ENCODE peak calls at places on chromosomes 16 and 17, in six cellular contexts. W is tibial artery; V is fibroblast of the aortic adventitia; D is CD4-positive, CD25-positive, alpha-beta regulatory T cell; O is Jurkat, Clone E6-1; E is H1. C is an unnamed sample.

GRCh38 chr17:57604771-57605733 is 140.0 kb downstream of the CCDC182 start:
- DNase-seq in W (no peak), O (peak), D (peak), V (peak), E (no peak), C (peak)

GRCh38 chr17:35089846-35090193 is 26.3 kb upstream of the RFFL start:
- DNase-seq in E (no peak), D (no peak), W (no peak), O (peak), V (no peak), C (peak)

GRCh38 chr17:10610821-10611323 is 46.2 kb downstream of the MYH3 start:
- DNase-seq in O (no peak), D (no peak), W (no peak), E (no peak), V (no peak), C (no peak)

GRCh38 chr17:77593081-77593480 is 365.4 kb upstream of the TNRC6C start:
- DNase-seq in E (no peak), O (no peak), D (no peak), V (no peak), W (peak), C (no peak)

GRCh38 chr16:87790278-87791023 is 24.7 kb upstream of the KLHDC4 start:
- DNase-seq in O (no peak), V (peak), W (peak), E (no peak), D (no peak), C (no peak)

GRCh38 chr17:76678330-76678729 is 32.4 kb downstream of the MXRA7 start:
- DNase-seq in W (no peak), D (peak), E (no peak), V (no peak), O (peak), C (no peak)

GRCh38 chr16:2039286-2040030 is 8.2 kb downstream of the NTHL1 start:
- DNase-seq in O (no peak), V (peak), E (no peak), W (peak), D (no peak), C (no peak)

GRCh38 chr17:67018429-67019125 is 25.8 kb upstream of the CACNG1 start:
- DNase-seq in W (no peak), V (no peak), D (no peak), E (no peak), O (no peak), C (no peak)

GRCh38 chr16:65122974-65123845 is 1.3 kb upstream of the CDH11 start:
- DNase-seq in E (no peak), W (peak), V (peak), O (no peak), D (no peak), C (peak)

GRCh38 chr16:83513006-83513755 is 294.6 kb upstream of the HSBP1 start:
- DNase-seq in D (no peak), V (peak), W (no peak), E (no peak), O (no peak), C (no peak)

DNA sequence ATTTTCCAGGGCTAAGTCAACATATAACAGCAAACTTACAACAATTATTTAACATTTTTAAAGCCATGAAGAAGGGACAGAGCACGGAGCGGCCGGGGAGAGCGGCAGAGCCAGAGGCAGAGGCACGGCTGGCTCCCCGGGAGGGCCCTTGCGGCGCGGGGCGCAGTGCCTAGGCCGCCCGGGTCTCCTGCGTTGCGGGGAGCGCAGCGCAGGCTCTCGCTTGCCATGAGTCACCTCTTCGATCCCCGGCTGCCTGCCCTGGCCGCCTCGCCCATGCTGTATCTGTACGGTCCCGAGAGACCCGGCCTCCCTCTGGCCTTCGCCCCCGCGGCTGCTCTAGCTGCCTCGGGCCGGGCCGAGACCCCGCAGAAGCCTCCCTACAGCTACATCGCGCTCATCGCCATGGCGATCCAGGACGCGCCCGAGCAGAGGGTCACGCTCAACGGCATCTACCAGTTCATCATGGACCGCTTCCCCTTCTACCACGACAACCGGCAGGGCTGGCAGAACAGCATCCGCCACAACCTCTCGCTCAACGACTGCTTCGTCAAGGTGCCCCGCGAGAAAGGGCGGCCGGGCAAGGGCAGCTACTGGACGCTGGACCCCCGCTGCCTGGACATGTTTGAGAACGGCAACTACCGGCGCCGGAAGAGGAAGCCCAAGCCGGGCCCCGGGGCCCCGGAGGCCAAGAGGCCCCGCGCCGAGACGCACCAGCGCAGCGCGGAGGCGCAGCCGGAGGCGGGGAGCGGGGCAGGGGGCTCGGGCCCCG is at the start of gene FOXL1:
- DNase-seq in D (no peak), W (peak), E (no peak), O (no peak), V (no peak), C (peak)
- H3K4me3 ChIP-seq in D (no peak), W (peak), E (peak), O (no peak), V (peak), C (peak)

GRCh38 chr16:27317738-27318398 is 4.1 kb downstream of the IL4R start:
- DNase-seq in O (no peak), V (peak), W (no peak), D (peak), E (no peak), C (no peak)

GRCh38 chr16:27316038-27316680 is 2.4 kb downstream of the IL4R start:
- DNase-seq in W (no peak), D (no peak), O (no peak), V (no peak), E (no peak), C (no peak)

GRCh38 chr16:27315333-27316037 is 1.7 kb downstream of the IL4R start:
- DNase-seq in O (no peak), D (peak), W (peak), E (no peak), V (peak), C (peak)

GRCh38 chr16:27318399-27319256 is 4.9 kb downstream of the IL4R start:
- DNase-seq in D (peak), O (no peak), V (no peak), E (no peak), W (peak), C (no peak)

DNA sequence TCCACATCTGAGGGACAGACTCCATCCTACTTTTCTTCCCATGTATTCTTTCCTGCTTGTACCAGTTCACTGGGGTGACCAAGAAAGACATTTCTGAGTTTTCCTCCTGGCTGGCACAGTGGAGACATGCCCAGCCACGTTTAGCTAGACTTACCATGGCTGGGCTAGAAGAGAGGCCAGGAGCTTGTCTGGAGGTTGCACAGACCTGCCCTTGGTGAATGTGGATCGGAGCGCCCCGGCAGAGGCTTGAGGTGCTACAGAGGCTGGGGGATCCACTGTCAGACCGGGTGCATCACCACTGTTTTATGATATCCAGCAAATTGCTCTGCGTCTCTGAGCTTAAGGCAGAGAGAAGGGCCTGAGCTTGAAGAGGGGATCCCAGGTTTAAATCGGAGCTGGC is 3.5 kb downstream of the IL4R start:
- DNase-seq in D (no peak), E (no peak), O (no peak), W (no peak), V (no peak), C (no peak)
- H3K4me3 ChIP-seq in D (peak), E (no peak), O (no peak), W (no peak), V (no peak), C (no peak)

DNA sequence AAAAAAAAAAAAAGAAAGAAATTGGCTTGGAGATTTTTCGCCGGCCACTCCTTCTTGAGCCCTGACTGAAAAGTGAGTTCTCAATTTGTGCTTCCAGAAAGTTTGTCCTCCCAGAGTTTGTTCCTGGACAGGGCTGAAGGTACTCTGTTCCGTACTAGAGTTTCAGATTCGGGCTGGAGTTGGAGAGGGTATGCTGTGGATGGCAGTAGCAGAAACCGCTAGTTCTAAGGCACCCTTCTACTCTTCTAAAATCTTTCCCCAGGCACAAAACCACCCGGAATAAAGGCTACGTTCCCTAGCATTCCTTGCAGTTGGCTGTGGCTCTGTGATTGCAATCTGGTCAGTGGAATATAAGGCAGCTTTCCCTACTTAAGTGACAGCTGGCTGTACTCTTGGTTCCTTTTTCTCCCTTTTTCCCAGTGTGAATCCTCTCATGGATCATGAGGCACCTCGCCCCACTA is 710 bp upstream of the HEATR6 start:
- DNase-seq in E (no peak), O (no peak), W (no peak), D (no peak), V (peak), C (no peak)
- H3K4me3 ChIP-seq in E (peak), O (peak), W (peak), D (peak), V (peak), C (peak)

DNA sequence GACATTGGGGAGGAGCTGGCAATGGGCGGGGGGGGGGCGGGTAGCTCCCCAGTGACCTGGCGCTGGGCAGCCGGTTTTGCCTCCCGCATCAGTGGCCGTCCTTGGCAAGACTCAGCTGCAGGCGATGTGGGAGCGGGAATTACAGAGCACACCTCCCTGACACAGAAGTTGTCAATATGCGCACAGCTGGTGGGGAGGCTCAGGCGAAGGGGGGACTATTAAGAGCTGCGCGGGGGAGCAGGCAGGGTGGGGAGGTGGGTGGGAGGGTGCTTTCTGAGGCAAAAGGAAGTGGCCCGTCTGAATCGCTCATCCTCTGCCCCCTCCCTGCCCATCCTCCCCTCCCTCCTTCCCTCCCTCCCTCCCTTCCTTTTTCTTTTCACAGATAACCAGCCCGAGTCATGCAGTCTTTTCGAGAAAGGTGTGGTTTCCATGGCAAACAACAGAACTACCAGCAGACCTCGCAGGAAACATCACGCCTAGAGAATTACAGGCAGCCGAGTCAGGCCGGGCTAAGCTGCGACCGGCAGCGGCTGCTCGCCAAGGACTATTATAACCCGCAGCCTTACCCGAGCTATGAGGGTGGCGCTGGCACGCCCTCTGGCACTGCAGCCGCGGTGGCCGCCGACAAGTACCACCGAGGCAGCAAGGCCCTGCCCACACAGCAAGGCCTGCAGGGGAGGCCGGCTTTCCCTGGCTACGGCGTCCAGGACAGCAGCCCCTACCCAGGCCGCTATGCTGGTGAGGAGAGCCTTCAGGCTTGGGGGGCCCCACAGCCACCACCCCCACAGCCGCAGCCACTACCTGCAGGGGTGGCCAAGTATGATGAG is 44.0 kb downstream of the SREBF1 start:
- DNase-seq in D (peak), O (peak), W (no peak), E (no peak), V (peak), C (peak)
- H3K4me3 ChIP-seq in D (no peak), O (no peak), W (no peak), E (peak), V (no peak), C (peak)